ENCODE peak calls at places on chromosome 4, in eight cellular contexts. Z is stimulated activated CD8-positive, alpha-beta memory T cell treated with anti-CD3 and anti-CD28 coated beads, Interleukin-7, amount 100 ng/mL, for 1 hour; U is activated CD4-positive, alpha-beta T cell treated with anti-CD3 and anti-CD28 coated beads, Interleukin-2, amount 50 U/mL, for 24 hours; S is T-cell; O is foreskin fibroblast; R is psoas muscle; K is EH; N is globus pallidus. C is an unnamed sample.

GRCh38 chr4:163166041-163166579 is 580 bp downstream of the NAF1 start:
- DNase-seq in Z (peak; percentile 13), U (peak; percentile 37), S (peak; percentile 24), O (peak; percentile 27), R (peak; percentile 53), K (peak; percentile 55), N (peak; percentile 28), C (peak; percentile 91)

GRCh38 chr4:77104405-77105292 is 28.9 kb upstream of the CCNI start:
- DNase-seq in Z (no peak), U (no peak), S (no peak), O (no peak), R (peak; percentile 52), K (peak; percentile 36), N (peak; percentile 14), C (no peak)

GRCh38 chr4:110970642-110971041 is 347.8 kb upstream of the PITX2 start:
- DNase-seq in Z (no peak), U (no peak), S (no peak), O (peak; percentile 23), R (no peak), K (peak; percentile 54), N (no peak), C (no peak)

GRCh38 chr4:123121241-123121907 is 199.0 kb upstream of the NUDT6 start:
- DNase-seq in Z (no peak), U (no peak), S (no peak), O (peak; percentile 47), R (no peak), K (peak; percentile 41), N (no peak), C (no peak)

GRCh38 chr4:113013746-113014145 is 35.7 kb upstream of the ANK2 start:
- DNase-seq in Z (no peak), U (no peak), S (no peak), O (no peak), R (no peak), K (no peak), N (no peak), C (no peak)

GRCh38 chr4:143405197-143405730 is 68.6 kb downstream of the GAB1 start:
- DNase-seq in Z (no peak), U (no peak), S (no peak), O (no peak), R (no peak), K (no peak), N (no peak), C (no peak)

GRCh38 chr4:165079476-165079875 is 25.8 kb downstream of the TRIM75 start:
- DNase-seq in Z (no peak), U (no peak), S (no peak), O (no peak), R (peak; percentile 32), K (no peak), N (peak; percentile 17), C (no peak)

GRCh38 chr4:1727117-1728031 is 6.1 kb downstream of the TACC3 start:
- DNase-seq in Z (no peak), U (no peak), S (no peak), O (peak; percentile 51), R (peak; percentile 57), K (peak; percentile 87), N (no peak), C (no peak)

GRCh38 chr4:156710571-156711195 is 260.9 kb downstream of the PDGFC start:
- DNase-seq in Z (no peak), U (no peak), S (no peak), O (peak; percentile 28), R (no peak), K (peak; percentile 33), N (no peak), C (no peak)

GRCh38 chr4:133869486-133869885 is 332.1 kb downstream of the PABPC4L start:
- DNase-seq in Z (no peak), U (no peak), S (no peak), O (no peak), R (no peak), K (no peak), N (no peak), C (no peak)

GRCh38 chr4:118775405-118775804 is 60.5 kb downstream of the SEC24D start:
- DNase-seq in Z (no peak), U (no peak), S (no peak), O (no peak), R (no peak), K (no peak), N (no peak), C (no peak)

GRCh38 chr4:107825072-107825789 is 499 bp downstream of the SGMS2 start:
- DNase-seq in Z (no peak), U (no peak), S (no peak), O (peak; percentile 38), R (no peak), K (peak; percentile 58), N (no peak), C (peak; percentile 90)

GRCh38 chr4:105060628-105061027 is 86.0 kb upstream of the TET2 start:
- DNase-seq in Z (no peak), U (no peak), S (no peak), O (no peak), R (no peak), K (no peak), N (peak; percentile 51), C (no peak)

GRCh38 chr4:174080361-174080760 is 203.1 kb downstream of the FBXO8 start:
- DNase-seq in Z (no peak), U (no peak), S (no peak), O (peak; percentile 26), R (no peak), K (no peak), N (no peak), C (no peak)

C was measured in mesenteric fat pad.